ENCODE peak calls at places on chromosomes 4 and X, in seven cellular contexts. N, R, Z, Q, O, C and D are unnamed samples.

GRCh38 chr4:132065940-132066495 is 1083.1 kb upstream of the PCDH10 start:
- DNase-seq in O (no peak), C (no peak), N (peak), Z (no peak), R (no peak), Q (no peak), D (no peak)

GRCh38 chr4:85579942-85580341 is 105.0 kb downstream of the ARHGAP24 start:
- DNase-seq in Q (no peak), C (no peak), O (no peak), R (no peak), Z (no peak), N (no peak), D (no peak)

GRCh38 chr4:25031077-25031606 is 396 bp upstream of the LGI2 start:
- DNase-seq in R (no peak), N (no peak), C (peak), Z (no peak), Q (peak), O (no peak), D (peak)

GRCh38 chr4:75658881-75659280 is 14.3 kb downstream of the G3BP2 start:
- DNase-seq in N (no peak), Z (no peak), R (no peak), O (no peak), C (no peak), Q (no peak), D (no peak)

GRCh38 chr4:147639388-147639787 is 22.2 kb downstream of the TMEM184C start:
- DNase-seq in Q (no peak), Z (no peak), N (no peak), R (no peak), C (no peak), O (no peak), D (no peak)

GRCh38 chr4:55781809-55782208 is 37.8 kb upstream of the EXOC1L start:
- DNase-seq in R (no peak), O (no peak), Q (no peak), Z (no peak), C (no peak), N (no peak), D (no peak)

GRCh38 chr4:99300934-99301333 is 10.1 kb upstream of the ADH1A start:
- DNase-seq in O (peak), Z (no peak), R (peak), N (peak), C (peak), Q (no peak), D (no peak)

GRCh38 chrX:39582091-39582490 is 515.7 kb downstream of the BCOR start:
- DNase-seq in N (no peak), Q (no peak), O (no peak), C (no peak), R (no peak), Z (no peak), D (no peak)

GRCh38 chr4:165909947-165910346 is 36.9 kb downstream of the TLL1 start:
- DNase-seq in Z (no peak), O (no peak), N (no peak), Q (no peak), C (no peak), R (no peak), D (no peak)

GRCh38 chr4:10371869-10372471 is 85.3 kb downstream of the ZNF518B start:
- DNase-seq in Z (no peak), R (no peak), N (peak), Q (no peak), C (no peak), O (no peak), D (no peak)

GRCh38 chr4:13527983-13528822 is 16.1 kb downstream of the NKX3-2 start:
- DNase-seq in Q (no peak), N (no peak), Z (no peak), O (no peak), C (no peak), R (no peak), D (no peak)

GRCh38 chr4:31411606-31412005 is 691.4 kb downstream of the PCDH7 start:
- DNase-seq in N (no peak), R (no peak), Q (no peak), Z (no peak), O (no peak), C (no peak), D (no peak)

GRCh38 chr4:115938764-115939443 is 825.5 kb upstream of the NDST4 start:
- DNase-seq in O (no peak), C (no peak), N (no peak), Z (no peak), Q (no peak), R (no peak), D (no peak)